ENCODE peak calls at places on chromosomes 4 and X, in four cellular contexts. V, P, G and M are unnamed samples. For H3K4me1, the result is how much of the 10 kb centered on the place peaks cover.

GRCh38 chrX:99172958-99173357 is 1237.1 kb downstream of the PCDH19 start:
- DNase-seq in V (no peak), P (no peak), G (no peak), M (no peak)

GRCh38 chr4:141130947-141131545 is 2.2 kb downstream of the RNF150 start:
- DNase-seq in V (no peak), P (no peak), G (no peak), M (no peak)

GRCh38 chr4:184422378-184422777 is 52.0 kb downstream of the IRF2 start:
- DNase-seq in V (no peak), P (no peak), G (no peak), M (no peak)

GRCh38 chrX:147174596-147174995 is 360.1 kb upstream of the CXorf51A start:
- DNase-seq in V (no peak), P (no peak), G (no peak), M (no peak)

GRCh38 chrX:120522820-120523219 is 37.9 kb downstream of the CUL4B start:
- DNase-seq in V (no peak), P (no peak), G (no peak), M (no peak)

GRCh38 chrX:17844236-17844635 is 16.9 kb downstream of the RAI2 start:
- DNase-seq in V (no peak), P (no peak), G (no peak), M (no peak)

GRCh38 chrX:80812176-80812575 is 2.5 kb upstream of the BRWD3 start:
- DNase-seq in V (no peak), P (peak), G (peak), M (no peak)

GRCh38 chrX:68083510-68083909 is 349.8 kb downstream of the OPHN1 start:
- DNase-seq in V (no peak), P (no peak), G (no peak), M (no peak)

GRCh38 chr4:167774646-167775045 is 317.7 kb upstream of the ANXA10 start:
- DNase-seq in V (no peak), P (no peak), G (no peak), M (no peak)

GRCh38 chrX:153909024-153909979 is 4.8 kb downstream of the AVPR2 start:
- DNase-seq in V (no peak), P (no peak), G (no peak), M (no peak)

GRCh38 chrX:3638280-3638873 is 75.1 kb downstream of the PRKX start:
- DNase-seq in V (no peak), P (no peak), G (peak), M (peak)

GRCh38 chr4:173514641-173515217 is 15.3 kb downstream of the HAND2 start:
- DNase-seq in V (no peak), P (no peak), G (no peak), M (no peak)

GRCh38 chrX:136659174-136659573 is 11.2 kb downstream of the CD40LG start:
- DNase-seq in V (no peak), P (no peak), G (no peak), M (no peak)

GRCh38 chr4:73661646-73662119 is 41.4 kb upstream of the RASSF6 start:
- DNase-seq in V (no peak), P (no peak), G (peak), M (no peak)

GRCh38 chrX:23901065-23901464 is 6.7 kb downstream of the APOO start:
- DNase-seq in V (no peak), P (no peak), G (peak), M (no peak)

GRCh38 chrX:136468391-136469103 is 19.2 kb upstream of the BRS3 start:
- DNase-seq in V (no peak), P (no peak), G (no peak), M (no peak)

GRCh38 chr4:183413562-183414200 is 30.8 kb upstream of the CDKN2AIP start:
- DNase-seq in V (no peak), P (no peak), G (no peak), M (no peak)

GRCh38 chr4:107862658-107863057 is 37.9 kb downstream of the SGMS2 start:
- DNase-seq in V (no peak), P (no peak), G (peak), M (no peak)

GRCh38 chr4:152957437-152958185 is 21.5 kb downstream of the FHDC1 start:
- DNase-seq in V (no peak), P (no peak), G (peak), M (no peak)
- H3K4me3 ChIP-seq in V (no peak), P (no peak), G (no peak), M (no peak)

DNA sequence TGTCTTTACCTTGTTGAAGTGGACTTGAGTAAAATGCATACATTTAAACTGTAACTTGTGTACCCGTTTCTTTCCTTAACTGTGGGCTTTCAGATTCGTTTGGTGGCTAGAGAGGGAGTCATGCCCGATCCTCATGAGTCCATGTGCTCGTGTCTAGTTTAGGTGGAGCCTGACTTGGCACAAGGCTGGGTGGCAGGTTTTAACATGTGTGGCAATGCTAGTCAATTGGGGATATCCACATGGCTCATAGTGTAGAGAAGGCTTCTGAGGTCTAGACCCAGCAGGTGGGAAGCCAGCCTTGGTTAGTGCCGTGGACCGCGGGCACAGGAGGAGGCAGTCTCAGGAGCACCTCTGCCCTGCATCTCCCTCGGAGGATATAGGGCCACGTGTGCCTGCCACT is 48.5 kb upstream of the CLCN4 start:
- DNase-seq in V (no peak), P (no peak), G (no peak), M (no peak)
- H3K4me1 ChIP-seq in V (under half), P (half or more), G (under half), M (under half)

DNA sequence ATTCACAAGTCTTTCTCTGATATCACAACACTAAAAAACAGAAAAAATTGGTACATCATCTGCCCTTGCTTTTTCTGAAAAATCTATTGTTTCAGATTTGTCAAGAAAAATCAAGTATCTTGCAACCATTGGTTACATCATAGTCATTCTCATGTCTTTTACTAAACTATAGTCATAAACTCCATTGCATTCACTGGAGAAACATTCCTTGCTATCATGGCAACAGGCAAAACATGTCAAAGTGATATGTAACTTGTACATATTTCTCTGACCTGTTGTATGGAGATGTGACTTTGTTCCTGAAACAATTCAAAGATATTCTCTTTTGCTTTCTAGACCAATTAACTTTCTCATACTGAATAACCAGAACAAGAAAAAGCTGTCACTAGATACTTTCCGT is 121.9 kb upstream of the ANK2 start:
- DNase-seq in V (no peak), P (no peak), G (no peak), M (no peak)
- H3K27ac ChIP-seq in V (no peak), P (no peak), G (no peak), M (no peak)

DNA sequence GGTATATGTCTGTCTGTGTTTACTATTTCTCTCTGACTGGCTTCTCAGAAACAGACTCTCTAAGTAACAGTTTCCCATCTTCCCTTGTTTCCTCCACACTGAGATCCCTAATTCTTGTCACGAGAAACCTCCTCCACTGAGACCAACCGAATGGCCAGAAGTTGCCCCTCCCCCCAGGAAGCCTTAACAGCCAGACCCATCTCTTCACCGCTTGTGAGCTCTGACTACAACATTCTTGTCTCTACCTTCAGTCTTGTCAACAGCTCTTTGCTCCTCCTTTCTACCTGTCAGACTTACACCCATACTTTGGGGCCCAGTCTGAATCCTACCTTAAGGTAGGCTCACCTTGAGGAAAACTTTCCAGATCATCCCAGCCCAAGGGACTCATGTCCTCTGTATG is 90.8 kb downstream of the NHSL2 start:
- DNase-seq in V (no peak), P (no peak), G (no peak), M (no peak)
- H3K4me3 ChIP-seq in V (no peak), P (no peak), G (no peak), M (no peak)

DNA sequence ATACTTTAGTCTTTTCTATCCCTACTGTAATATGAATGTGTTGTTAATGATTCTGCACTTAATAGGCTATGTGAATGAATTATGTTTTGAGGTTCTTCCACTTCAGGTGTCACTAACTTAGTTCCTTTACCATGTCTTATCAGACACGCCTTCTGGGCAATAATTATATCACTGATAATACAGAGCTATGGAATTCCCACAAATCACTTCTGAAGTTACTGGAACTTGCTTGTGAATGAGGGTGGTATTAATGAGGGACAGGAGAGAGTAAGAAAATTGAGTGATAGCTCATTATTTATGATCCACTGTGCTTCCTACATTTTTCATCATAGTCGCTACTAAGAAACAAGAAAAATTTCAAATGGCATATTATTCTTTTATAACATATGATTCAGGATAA is 130.0 kb downstream of the PDLIM5 start:
- DNase-seq in V (no peak), P (no peak), G (no peak), M (no peak)
- H3K4me1 ChIP-seq in V (under half), P (under half), G (under half), M (under half)

DNA sequence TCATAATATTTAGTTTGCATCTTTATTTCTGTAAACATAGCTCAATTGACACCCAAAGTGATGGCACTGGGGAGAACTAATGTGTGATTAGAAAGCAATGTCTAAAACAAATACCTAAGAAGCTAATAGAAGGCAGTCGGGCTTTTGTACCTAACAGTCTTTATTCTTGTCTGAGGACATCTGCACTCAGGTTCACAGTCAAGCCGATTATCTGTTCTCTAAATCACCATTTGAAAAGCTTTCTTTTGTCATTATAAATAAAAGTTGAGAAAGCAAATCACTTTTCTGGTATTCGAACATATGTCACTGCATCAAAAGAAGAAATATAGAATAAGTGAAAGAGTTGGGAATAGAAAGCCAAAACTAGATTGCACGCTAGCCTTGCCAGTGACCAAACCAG is 2037.9 kb upstream of the TENM3 start:
- DNase-seq in V (no peak), P (no peak), G (no peak), M (no peak)
- H3K27ac ChIP-seq in V (no peak), P (no peak), G (no peak), M (no peak)

DNA sequence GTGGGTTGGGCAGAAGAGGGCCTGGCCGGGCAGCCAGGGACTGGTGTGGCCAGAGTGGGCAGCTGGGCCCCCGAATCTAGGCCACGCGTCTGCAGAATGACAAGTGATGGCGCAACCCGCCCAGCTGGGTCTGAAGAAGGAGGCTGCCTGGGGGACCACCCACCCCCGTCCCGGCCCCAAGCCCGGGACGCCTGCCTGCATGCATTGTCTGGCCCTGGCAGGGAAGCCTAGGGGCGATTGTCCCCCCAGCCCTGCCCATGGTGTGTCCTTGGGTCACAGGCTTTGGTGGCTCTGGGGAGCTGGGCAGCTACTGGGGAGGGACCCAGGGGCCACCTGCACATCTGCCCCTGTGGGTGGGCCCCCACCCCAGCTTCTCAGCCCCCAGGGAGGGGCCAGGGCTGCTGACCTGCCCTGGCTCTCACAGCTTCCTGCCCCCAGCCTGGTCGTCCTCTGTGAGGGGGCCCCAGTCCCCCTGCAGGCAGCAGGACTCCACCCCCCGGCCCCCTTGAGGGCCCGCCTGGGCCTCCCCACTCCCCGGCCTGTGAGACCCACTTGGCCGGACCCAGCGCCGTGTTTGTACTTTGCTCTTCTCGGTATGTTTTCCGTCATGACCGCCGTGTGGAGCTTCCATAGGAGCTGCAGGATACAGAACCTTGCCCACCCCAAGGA is 4.9 kb downstream of the FGFR3 start:
- DNase-seq in V (no peak), P (no peak), G (no peak), M (no peak)
- H3K4me3 ChIP-seq in V (no peak), P (no peak), G (no peak), M (no peak)

GRCh38 chrX:41333994-41334865 is at the start of gene DDX3X:
- DNase-seq in V (peak), P (peak), G (peak), M (no peak)
- H3K4me1 ChIP-seq in V (under half), P (under half), G (under half), M (under half)